ENCODE peak calls at places on chromosomes 12 and 14, in six cellular contexts. O, T, R, Y, U and V are unnamed samples.

GRCh38 chr12:26188132-26188531 is 7.2 kb upstream of the SSPN start:
- DNase-seq in O (no peak), T (no peak), R (no peak), Y (no peak), U (no peak), V (no peak)

GRCh38 chr12:52524898-52525591 is 4.9 kb upstream of the KRT5 start:
- DNase-seq in O (no peak), T (no peak), R (no peak), Y (no peak), U (no peak), V (peak; percentile 78)

GRCh38 chr12:20492251-20492728 is 124.0 kb downstream of the PDE3A start:
- DNase-seq in O (no peak), T (no peak), R (no peak), Y (no peak), U (no peak), V (no peak)

GRCh38 chr14:87830443-87831096 is 162.4 kb downstream of the GALC start:
- DNase-seq in O (no peak), T (no peak), R (no peak), Y (no peak), U (no peak), V (no peak)

GRCh38 chr12:95996034-95996658 is at the start of gene HAL:
- DNase-seq in O (no peak), T (peak; percentile 45), R (peak; percentile 18), Y (no peak), U (no peak), V (no peak)

GRCh38 chr12:54021432-54022013 is 6.7 kb upstream of the HOXC6 start:
- DNase-seq in O (peak; percentile 76), T (no peak), R (no peak), Y (no peak), U (no peak), V (no peak)

GRCh38 chr12:779745-780734 is 27.7 kb downstream of the WNK1 start:
- DNase-seq in O (no peak), T (no peak), R (no peak), Y (no peak), U (no peak), V (no peak)

GRCh38 chr12:120235369-120236123 is 30.0 kb downstream of the PXN start:
- DNase-seq in O (no peak), T (no peak), R (no peak), Y (no peak), U (no peak), V (no peak)

GRCh38 chr12:2691001-2691339 is 103.8 kb upstream of the FKBP4 start:
- DNase-seq in O (no peak), T (no peak), R (peak; percentile 49), Y (no peak), U (no peak), V (no peak)

GRCh38 chr12:123141615-123142517 is 9.0 kb downstream of the PITPNM2 start:
- DNase-seq in O (peak; percentile 80), T (peak; percentile 64), R (peak; percentile 84), Y (no peak), U (no peak), V (no peak)

GRCh38 chr14:93648440-93649168 is 139.7 kb downstream of the PRIMA1 start:
- DNase-seq in O (no peak), T (no peak), R (no peak), Y (no peak), U (peak; percentile 38), V (no peak)

GRCh38 chr12:90909069-90909676 is 45.8 kb downstream of the CCER1 start:
- DNase-seq in O (no peak), T (no peak), R (no peak), Y (no peak), U (peak; percentile 17), V (no peak)

GRCh38 chr12:4700621-4701026 is 19.6 kb upstream of the GALNT8 start:
- DNase-seq in O (peak; percentile 42), T (no peak), R (no peak), Y (no peak), U (no peak), V (peak; percentile 95)

GRCh38 chr12:51689972-51690371 is 98.9 kb downstream of the SCN8A start:
- DNase-seq in O (no peak), T (no peak), R (no peak), Y (no peak), U (no peak), V (no peak)

GRCh38 chr14:39050389-39050788 is 52.6 kb downstream of the SEC23A start:
- DNase-seq in O (no peak), T (no peak), R (no peak), Y (no peak), U (no peak), V (no peak)

GRCh38 chr12:19759229-19759628 is 319.9 kb downstream of the AEBP2 start:
- DNase-seq in O (no peak), T (no peak), R (no peak), Y (no peak), U (no peak), V (no peak)

GRCh38 chr12:10361622-10362021 is 28.2 kb downstream of the KLRK1 start:
- DNase-seq in O (no peak), T (no peak), R (no peak), Y (no peak), U (no peak), V (no peak)

GRCh38 chr12:116426391-116427136 is 132.6 kb upstream of the MAP1LC3B2 start:
- DNase-seq in O (peak; percentile 85), T (no peak), R (peak; percentile 27), Y (peak; percentile 89), U (peak; percentile 35), V (peak; percentile 93)

GRCh38 chr12:52225752-52226151 is 7.3 kb upstream of the KRT7 start:
- DNase-seq in O (no peak), T (no peak), R (no peak), Y (no peak), U (no peak), V (no peak)

GRCh38 chr12:52254180-52254964 is 20.1 kb upstream of the KRT86 start:
- DNase-seq in O (no peak), T (no peak), R (no peak), Y (no peak), U (no peak), V (no peak)

GRCh38 chr12:127148318-127148717 is 1118.7 kb upstream of the TMEM132C start:
- DNase-seq in O (no peak), T (no peak), R (no peak), Y (no peak), U (no peak), V (no peak)

GRCh38 chr12:127150028-127150427 is 1116.9 kb upstream of the TMEM132C start:
- DNase-seq in O (no peak), T (no peak), R (no peak), Y (no peak), U (no peak), V (peak; percentile 53)

GRCh38 chr12:127149226-127149964 is 1117.6 kb upstream of the TMEM132C start:
- DNase-seq in O (no peak), T (no peak), R (no peak), Y (no peak), U (no peak), V (peak; percentile 19)

GRCh38 chr12:127147724-127148123 is 1119.2 kb upstream of the TMEM132C start:
- DNase-seq in O (no peak), T (no peak), R (no peak), Y (no peak), U (no peak), V (peak; percentile 34)

DNA sequence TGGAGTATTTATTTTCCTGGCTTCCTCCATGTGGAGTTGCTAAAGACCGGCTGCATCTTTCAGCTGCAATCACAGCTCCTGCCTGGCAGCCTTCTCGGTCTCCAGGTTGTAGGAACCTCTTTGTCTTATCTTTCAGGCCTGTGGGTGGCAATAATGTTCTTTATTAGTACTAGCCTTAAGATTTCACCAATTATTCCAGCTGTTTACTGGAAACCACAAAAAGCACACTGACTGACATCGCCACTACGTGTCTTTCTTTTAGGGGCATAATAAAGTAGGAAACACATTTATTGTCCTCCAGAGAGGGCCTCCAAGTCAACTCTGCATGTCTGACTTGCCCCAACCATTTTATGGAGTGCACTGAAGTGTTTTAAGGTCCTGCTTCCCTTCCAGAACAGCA is 1116.5 kb upstream of the TMEM132C start:
- DNase-seq in O (no peak), T (no peak), R (no peak), Y (no peak), U (no peak), V (peak; percentile 31)
- TF ChIP-seq CTCF in O (no peak), T (no peak), R (no peak), Y (no peak), U (no peak), V (no peak)

DNA sequence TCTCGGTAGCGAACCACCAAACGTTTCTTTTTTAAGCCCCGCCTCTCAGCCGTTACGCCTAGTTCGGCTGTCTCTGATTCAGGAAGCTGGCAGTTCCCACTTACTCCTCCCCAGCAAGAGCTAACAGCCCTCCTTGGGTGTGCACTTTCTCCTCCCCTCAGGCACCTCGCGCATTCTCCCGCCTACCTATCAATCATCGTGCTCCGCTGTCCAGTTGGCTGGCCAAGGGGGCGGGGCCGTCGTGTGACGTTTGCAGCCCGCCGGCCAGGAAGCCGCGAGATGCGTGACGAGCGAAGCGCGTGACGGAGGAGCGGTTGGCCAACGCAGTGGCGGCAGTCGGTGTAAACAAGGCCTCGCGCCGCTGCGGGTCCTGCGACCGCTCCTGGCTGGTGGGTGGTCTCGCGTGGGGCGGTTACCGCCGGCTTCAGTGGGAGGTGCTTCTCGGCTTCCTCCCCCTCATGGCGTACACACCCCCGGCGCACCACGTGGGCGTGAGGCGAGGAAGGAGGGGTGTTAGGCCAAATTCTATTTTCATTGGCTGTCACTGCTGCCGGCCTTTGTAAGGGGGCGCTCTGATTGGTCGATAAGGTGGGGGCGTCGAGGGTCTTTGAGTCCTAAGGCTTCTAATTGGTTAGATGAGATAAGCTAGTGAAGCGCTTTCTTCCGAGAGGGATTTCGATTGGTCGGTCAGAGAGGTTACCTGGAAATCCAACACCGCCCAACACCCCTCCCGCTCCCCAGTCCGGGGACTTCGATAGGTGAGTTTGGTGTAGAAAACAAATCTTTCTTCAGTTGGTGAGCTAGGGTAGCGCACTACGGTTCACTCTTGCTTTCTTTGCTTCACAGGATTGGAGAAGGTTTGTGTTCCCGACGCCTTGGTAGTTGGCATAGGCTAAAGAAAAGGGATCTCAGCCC is at the start of the genes DCAF11 and NRL:
- DNase-seq in O (peak; percentile 98), T (peak; percentile 97), R (peak; percentile 99), Y (peak; percentile 96), U (peak; percentile 95), V (peak; percentile 100)
- TF ChIP-seq EP300 in O (peak; percentile 98), T (peak; percentile 84), R (peak; percentile 83), Y (no peak), U (peak; percentile 25), V (peak; percentile 75)

DNA sequence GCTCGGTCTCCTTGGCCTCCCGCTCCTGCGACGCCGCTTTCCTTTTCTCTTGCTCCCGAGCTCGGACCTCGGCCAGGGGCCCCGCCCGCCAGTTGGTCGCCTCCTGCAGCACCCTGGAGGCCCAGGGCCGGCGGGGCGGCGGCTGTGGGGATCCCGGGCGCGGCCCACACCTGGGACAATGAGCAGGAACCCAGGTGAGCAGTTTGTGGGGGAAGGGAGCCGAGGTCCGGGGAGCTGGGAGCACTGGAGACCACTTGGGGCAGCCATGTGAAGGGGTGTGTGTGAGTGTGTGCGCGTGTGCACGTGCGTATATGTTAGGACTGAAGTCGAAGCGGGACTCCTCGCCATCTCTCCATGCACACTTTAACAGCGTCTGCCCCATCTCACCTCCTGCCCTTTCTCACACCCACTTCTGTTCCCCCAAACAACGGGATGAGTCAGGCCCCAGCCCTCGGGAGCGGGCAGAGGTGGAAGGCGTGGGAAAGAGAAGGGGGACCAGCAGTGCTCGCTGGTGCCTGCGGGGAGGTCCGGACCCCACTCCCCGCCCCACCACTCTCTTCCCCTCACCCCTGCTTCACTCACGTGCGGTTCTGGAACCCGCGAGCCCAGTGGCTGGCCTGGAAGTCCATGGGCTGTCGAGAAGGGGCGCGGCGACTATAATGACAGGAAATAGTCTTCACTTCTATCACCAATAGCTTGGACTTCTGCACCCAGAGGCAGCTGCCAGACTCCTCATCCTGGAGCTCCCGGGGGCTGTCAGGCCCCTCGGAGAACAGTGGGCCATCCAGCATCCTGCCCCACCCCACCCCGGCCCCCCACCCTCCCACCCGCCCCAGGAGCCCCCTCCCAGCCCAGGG is 450 bp downstream of the DDN start:
- DNase-seq in O (no peak), T (peak; percentile 38), R (peak; percentile 60), Y (no peak), U (peak; percentile 63), V (no peak)
- H3K27me3 ChIP-seq in O (no peaks in the 10 kb centered on the region), T (peaks cover 49% of the 10 kb centered on the region), R (peaks cover 78% of the 10 kb centered on the region), Y (peaks cover 51% of the 10 kb centered on the region), U (no peaks in the 10 kb centered on the region), V (peaks cover 97% of the 10 kb centered on the region)

GRCh38 chr14:72920008-72920407 is 6.3 kb upstream of the DCAF4 start:
- DNase-seq in O (no peak), T (no peak), R (no peak), Y (no peak), U (no peak), V (no peak)
- TF ChIP-seq CTCF in O (no peak), T (no peak), R (no peak), Y (peak; percentile 43), U (peak; percentile 21), V (no peak)